ENCODE peak calls at places on chromosome 12, in four cellular contexts. I is PC-9; F is hepatocyte; L is CD4-positive, alpha-beta memory T cell. G is an unnamed sample. For H3K4me1 and H3K36me3, the result is how much of the 10 kb centered on the place peaks cover.

GRCh38 chr12:7155471-7156034 is 25.4 kb downstream of the CLSTN3 start:
- DNase-seq in I (peak), F (no peak), L (no peak), G (no peak)

GRCh38 chr12:71661977-71662522 is 1.6 kb downstream of the ZFC3H1 start:
- DNase-seq in I (no peak), F (no peak), L (no peak), G (no peak)

GRCh38 chr12:121494093-121494787 is 86.6 kb downstream of the KDM2B start:
- DNase-seq in I (no peak), F (peak), L (peak), G (peak)

GRCh38 chr12:47189753-47190152 is 110.0 kb upstream of the AMIGO2 start:
- DNase-seq in I (no peak), F (no peak), L (no peak), G (peak)

GRCh38 chr12:12776261-12776660 is 9.2 kb upstream of the APOLD1 start:
- DNase-seq in I (peak), F (peak), L (no peak), G (no peak)

GRCh38 chr12:123143753-123144461 is 7.0 kb downstream of the PITPNM2 start:
- DNase-seq in I (no peak), F (no peak), L (no peak), G (no peak)

GRCh38 chr12:16048511-16048910 is 137.4 kb downstream of the DERA start:
- DNase-seq in I (no peak), F (no peak), L (no peak), G (no peak)

GRCh38 chr12:32365473-32366064 is 33.8 kb upstream of the FGD4 start:
- DNase-seq in I (peak), F (peak), L (peak), G (peak)

GRCh38 chr12:113092478-113093408 is 36.2 kb downstream of the DTX1 start:
- DNase-seq in I (no peak), F (peak), L (no peak), G (no peak)
- H3K4me1 ChIP-seq in I (under half), F (under half), L (half or more), G (under half)

GRCh38 chr12:132151145-132151765 is 7.0 kb downstream of the NOC4L start:
- DNase-seq in I (no peak), F (no peak), L (no peak), G (no peak)

GRCh38 chr12:132152921-132153321 is 8.7 kb downstream of the NOC4L start:
- DNase-seq in I (no peak), F (no peak), L (no peak), G (no peak)

GRCh38 chr12:132152411-132152821 is 8.2 kb downstream of the NOC4L start:
- DNase-seq in I (no peak), F (no peak), L (no peak), G (no peak)

GRCh38 chr12:132150780-132151144 is 6.5 kb downstream of the NOC4L start:
- DNase-seq in I (no peak), F (no peak), L (no peak), G (no peak)

DNA sequence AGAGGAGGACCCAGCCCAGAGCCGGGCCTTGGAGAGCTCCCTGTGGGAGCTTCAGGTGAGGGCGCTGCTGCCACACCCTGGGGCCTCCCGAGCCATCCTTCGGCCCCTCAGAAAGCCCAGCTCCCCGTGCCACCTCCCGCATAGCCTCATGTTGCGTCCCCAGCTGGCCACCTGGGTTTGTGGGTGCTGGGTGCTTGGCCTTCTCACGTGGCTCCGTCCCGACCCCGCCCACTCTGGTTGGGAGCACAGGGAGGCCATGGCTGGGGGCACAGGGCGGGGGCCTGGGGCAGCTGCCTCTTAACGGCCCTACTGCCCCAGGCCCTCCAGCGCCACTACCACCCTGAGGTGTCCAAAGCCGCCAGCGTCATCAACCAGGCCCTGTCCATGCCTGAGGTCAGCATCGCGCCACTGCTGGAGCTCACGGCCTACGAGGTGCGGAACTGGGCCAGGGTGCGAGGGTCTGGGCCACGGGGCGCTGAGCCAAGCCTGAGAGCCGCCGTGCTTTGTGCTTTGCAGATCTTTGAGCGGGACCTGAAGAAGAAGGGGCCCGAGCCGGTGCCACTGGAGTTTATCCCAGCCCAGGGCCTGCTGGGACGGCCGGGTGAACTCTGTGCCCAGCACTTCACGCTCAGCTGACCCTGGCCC is 7.6 kb downstream of the NOC4L start:
- DNase-seq in I (no peak), F (no peak), L (no peak), G (no peak)
- H3K36me3 ChIP-seq in I (under half), F (under half), L (under half), G (under half)

GRCh38 chr12:130192667-130193345 is 30.5 kb downstream of the FZD10 start:
- DNase-seq in I (no peak), F (no peak), L (no peak), G (no peak)
- H3K4me1 ChIP-seq in I (under half), F (under half), L (under half), G (under half)

GRCh38 chr12:101327054-101327453 is 47.1 kb downstream of the UTP20 start:
- DNase-seq in I (no peak), F (no peak), L (no peak), G (no peak)

GRCh38 chr12:101322480-101322879 is 42.6 kb downstream of the UTP20 start:
- DNase-seq in I (no peak), F (no peak), L (no peak), G (no peak)

GRCh38 chr12:101327547-101327946 is 47.6 kb downstream of the UTP20 start:
- DNase-seq in I (no peak), F (no peak), L (no peak), G (no peak)

GRCh38 chr12:101323255-101323654 is 43.4 kb downstream of the UTP20 start:
- DNase-seq in I (no peak), F (no peak), L (no peak), G (no peak)

GRCh38 chr12:101325590-101325989 is 45.7 kb downstream of the UTP20 start:
- DNase-seq in I (no peak), F (no peak), L (no peak), G (no peak)
- H3K36me3 ChIP-seq in I (under half), F (under half), L (under half), G (under half)

GRCh38 chr12:89350260-89350659 is 2.0 kb downstream of the DUSP6 start:
- DNase-seq in I (no peak), F (no peak), L (no peak), G (no peak)

GRCh38 chr12:89351489-89352241 is 636 bp downstream of the DUSP6 start:
- DNase-seq in I (no peak), F (peak), L (peak), G (no peak)

GRCh38 chr12:89348894-89349669 is 3.2 kb downstream of the DUSP6 start:
- DNase-seq in I (no peak), F (no peak), L (no peak), G (peak)

GRCh38 chr12:89350661-89351488 is 1.4 kb downstream of the DUSP6 start:
- DNase-seq in I (no peak), F (peak), L (peak), G (peak)

DNA sequence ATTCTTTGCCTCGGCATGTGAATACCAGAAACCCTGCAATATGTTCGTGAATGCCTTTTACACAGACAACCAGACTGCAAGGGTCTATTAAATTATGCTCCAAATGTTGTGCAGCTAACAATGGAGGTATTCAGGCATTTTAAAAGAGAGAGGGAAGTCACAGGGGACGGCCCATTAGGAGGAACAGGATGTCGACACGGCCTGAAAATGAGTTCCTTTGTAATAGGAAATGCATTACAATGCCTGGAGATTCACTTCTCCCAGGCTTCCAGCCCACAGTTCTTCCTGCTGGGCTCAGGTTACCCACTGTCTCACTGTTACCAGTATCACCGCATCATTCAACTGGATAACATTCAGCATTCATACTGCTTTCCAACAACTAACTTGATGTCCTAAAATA is 2.5 kb downstream of the DUSP6 start:
- DNase-seq in I (peak), F (no peak), L (no peak), G (peak)
- H3K4me1 ChIP-seq in I (under half), F (under half), L (half or more), G (under half)

GRCh38 chr12:50467441-50467840 is 37.3 kb upstream of the DIP2B start:
- DNase-seq in I (no peak), F (no peak), L (no peak), G (no peak)
- H3K36me3 ChIP-seq in I (under half), F (under half), L (under half), G (half or more)